ENCODE peak calls at places on chromosomes 5 and 9, in four cellular contexts. C is astrocyte; O is cardiac fibroblast; H is stimulated activated CD4-positive, alpha-beta T cell treated with anti-CD3 and anti-CD28 coated beads, Interleukin-1b, Interleukin-23, amount 100 ng/mL, for 4 hours. B is an unnamed sample.

GRCh38 chr5:126446498-126447224 is 23.5 kb downstream of the GRAMD2B start:
- DNase-seq in O (peak), H (no peak), C (peak), B (no peak)

GRCh38 chr9:134433909-134434895 is 107.9 kb downstream of the RXRA start:
- DNase-seq in O (no peak), H (no peak), C (no peak), B (no peak)

GRCh38 chr5:13412040-13412595 is 532.4 kb downstream of the DNAH5 start:
- DNase-seq in C (no peak), H (no peak), O (no peak), B (no peak)

GRCh38 chr9:69743930-69744329 is 15.9 kb downstream of the PTAR1 start:
- DNase-seq in C (no peak), O (no peak), H (no peak), B (no peak)

GRCh38 chr5:155049569-155050383 is 36.2 kb downstream of the KIF4B start:
- DNase-seq in C (no peak), H (no peak), O (peak), B (no peak)

GRCh38 chr9:71120439-71121247 is 778 bp downstream of the TRPM3 start:
- DNase-seq in C (no peak), O (no peak), H (no peak), B (no peak)

GRCh38 chr9:132190966-132191365 is 29.1 kb downstream of the NTNG2 start:
- DNase-seq in H (no peak), O (no peak), C (no peak), B (no peak)

GRCh38 chr5:163504091-163504931 is 1.1 kb upstream of the MAT2B start:
- DNase-seq in O (peak), H (peak), C (peak), B (no peak)

GRCh38 chr5:171433952-171434676 is 14.7 kb downstream of the FGF18 start:
- DNase-seq in O (no peak), H (no peak), C (no peak), B (no peak)

GRCh38 chr5:96370981-96371380 is 62.1 kb downstream of the PCSK1 start:
- DNase-seq in H (no peak), C (no peak), O (no peak), B (no peak)